ENCODE peak calls at places on chromosomes 11 and 22, in five cellular contexts. One of them, this sample, is unnamed.

GRCh38 chr11:111162306-111162705 is 83.2 kb upstream of the POU2AF2 start:
- DNase-seq in body of pancreas: no peak
- DNase-seq in astrocyte: peak; percentile 32
- DNase-seq in upper lobe of left lung: no peak
- DNase-seq in CD8-positive, alpha-beta memory T cell: no peak
- DNase-seq in this sample: no peak

GRCh38 chr11:6554828-6555706 is 48.3 kb downstream of the RRP8 start:
- DNase-seq in astrocyte: no peak
- DNase-seq in upper lobe of left lung: no peak
- DNase-seq in CD8-positive, alpha-beta memory T cell: no peak
- DNase-seq in body of pancreas: no peak
- DNase-seq in this sample: no peak

GRCh38 chr11:45278721-45279120 is 7.4 kb downstream of the SYT13 start:
- DNase-seq in upper lobe of left lung: no peak
- DNase-seq in CD8-positive, alpha-beta memory T cell: no peak
- DNase-seq in astrocyte: no peak
- DNase-seq in body of pancreas: no peak
- DNase-seq in this sample: no peak

GRCh38 chr11:10379871-10380568 is 75.0 kb upstream of the AMPD3 start:
- DNase-seq in CD8-positive, alpha-beta memory T cell: no peak
- DNase-seq in upper lobe of left lung: no peak
- DNase-seq in astrocyte: no peak
- DNase-seq in body of pancreas: no peak
- DNase-seq in this sample: no peak

GRCh38 chr11:76323804-76324203 is 57.1 kb downstream of the THAP12 start:
- DNase-seq in CD8-positive, alpha-beta memory T cell: no peak
- DNase-seq in body of pancreas: no peak
- DNase-seq in astrocyte: no peak
- DNase-seq in upper lobe of left lung: no peak
- DNase-seq in this sample: no peak

GRCh38 chr11:73325036-73325981 is 17.2 kb downstream of the ARHGEF17 start:
- DNase-seq in astrocyte: no peak
- DNase-seq in upper lobe of left lung: no peak
- DNase-seq in CD8-positive, alpha-beta memory T cell: no peak
- DNase-seq in body of pancreas: no peak
- DNase-seq in this sample: no peak

GRCh38 chr22:27237342-27237741 is 564.2 kb downstream of the MN1 start:
- DNase-seq in upper lobe of left lung: no peak
- DNase-seq in CD8-positive, alpha-beta memory T cell: no peak
- DNase-seq in astrocyte: no peak
- DNase-seq in body of pancreas: no peak
- DNase-seq in this sample: no peak

GRCh38 chr11:7646866-7647265 is 26.4 kb downstream of the CYB5R2 start:
- DNase-seq in astrocyte: no peak
- DNase-seq in CD8-positive, alpha-beta memory T cell: no peak
- DNase-seq in upper lobe of left lung: no peak
- DNase-seq in body of pancreas: no peak
- DNase-seq in this sample: no peak

GRCh38 chr11:3052109-3052479 is 5.1 kb downstream of the CARS1 start:
- DNase-seq in CD8-positive, alpha-beta memory T cell: no peak
- DNase-seq in astrocyte: no peak
- DNase-seq in body of pancreas: no peak
- DNase-seq in upper lobe of left lung: no peak
- DNase-seq in this sample: no peak

GRCh38 chr11:72833792-72834501 is 19.7 kb downstream of the ATG16L2 start:
- DNase-seq in upper lobe of left lung: no peak
- DNase-seq in body of pancreas: no peak
- DNase-seq in astrocyte: no peak
- DNase-seq in CD8-positive, alpha-beta memory T cell: no peak
- DNase-seq in this sample: no peak

GRCh38 chr22:40426671-40427070 is 56.3 kb downstream of the SGSM3 start:
- DNase-seq in astrocyte: peak; percentile 84
- DNase-seq in CD8-positive, alpha-beta memory T cell: no peak
- DNase-seq in upper lobe of left lung: no peak
- DNase-seq in body of pancreas: no peak
- DNase-seq in this sample: no peak

GRCh38 chr11:127003260-127003981 is 2.9 kb upstream of the KIRREL3 start:
- DNase-seq in body of pancreas: peak; percentile 28
- DNase-seq in upper lobe of left lung: no peak
- DNase-seq in astrocyte: peak; percentile 56
- DNase-seq in CD8-positive, alpha-beta memory T cell: no peak
- DNase-seq in this sample: peak; percentile 59

GRCh38 chr11:27041141-27041869 is 690 bp downstream of the BBOX1 start:
- DNase-seq in astrocyte: no peak
- DNase-seq in upper lobe of left lung: no peak
- DNase-seq in body of pancreas: no peak
- DNase-seq in CD8-positive, alpha-beta memory T cell: no peak
- DNase-seq in this sample: no peak

GRCh38 chr11:66891849-66892660 is 35.2 kb downstream of the LRFN4 start:
- DNase-seq in body of pancreas: peak; percentile 63
- DNase-seq in CD8-positive, alpha-beta memory T cell: no peak
- DNase-seq in astrocyte: peak; percentile 93
- DNase-seq in upper lobe of left lung: peak; percentile 32
- DNase-seq in this sample: peak; percentile 89

GRCh38 chr11:16154715-16155396 is 201.5 kb downstream of the SOX6 start:
- DNase-seq in astrocyte: peak; percentile 48
- DNase-seq in upper lobe of left lung: peak; percentile 37
- DNase-seq in CD8-positive, alpha-beta memory T cell: no peak
- DNase-seq in body of pancreas: peak; percentile 56
- DNase-seq in this sample: no peak

GRCh38 chr22:31743871-31744270 is 6.1 kb downstream of the PRR14L start:
- DNase-seq in CD8-positive, alpha-beta memory T cell: no peak
- DNase-seq in astrocyte: no peak
- DNase-seq in upper lobe of left lung: no peak
- DNase-seq in body of pancreas: no peak
- DNase-seq in this sample: no peak

GRCh38 chr11:58688779-58689503 is 42.8 kb downstream of the GLYAT start:
- DNase-seq in astrocyte: no peak
- DNase-seq in upper lobe of left lung: no peak
- DNase-seq in body of pancreas: no peak
- DNase-seq in CD8-positive, alpha-beta memory T cell: no peak
- DNase-seq in this sample: peak; percentile 6

GRCh38 chr11:37942081-37942480 is 1344.0 kb upstream of the RAG2 start:
- DNase-seq in CD8-positive, alpha-beta memory T cell: no peak
- DNase-seq in astrocyte: peak; percentile 3
- DNase-seq in body of pancreas: no peak
- DNase-seq in upper lobe of left lung: no peak
- DNase-seq in this sample: no peak

GRCh38 chr11:441043-441417 is 781 bp downstream of the ANO9 start:
- DNase-seq in astrocyte: no peak
- DNase-seq in CD8-positive, alpha-beta memory T cell: no peak
- DNase-seq in body of pancreas: no peak
- DNase-seq in upper lobe of left lung: no peak
- DNase-seq in this sample: no peak
- H3K4me3 ChIP-seq in astrocyte: no peak overlapping the region
- H3K4me3 ChIP-seq in CD8-positive, alpha-beta memory T cell: peak overlapping the region; percentile 50
- H3K4me3 ChIP-seq in body of pancreas: peak overlapping the region; percentile 49
- H3K4me3 ChIP-seq in upper lobe of left lung: peak overlapping the region; percentile 39
- H3K4me3 ChIP-seq in this sample: no peak overlapping the region

DNA sequence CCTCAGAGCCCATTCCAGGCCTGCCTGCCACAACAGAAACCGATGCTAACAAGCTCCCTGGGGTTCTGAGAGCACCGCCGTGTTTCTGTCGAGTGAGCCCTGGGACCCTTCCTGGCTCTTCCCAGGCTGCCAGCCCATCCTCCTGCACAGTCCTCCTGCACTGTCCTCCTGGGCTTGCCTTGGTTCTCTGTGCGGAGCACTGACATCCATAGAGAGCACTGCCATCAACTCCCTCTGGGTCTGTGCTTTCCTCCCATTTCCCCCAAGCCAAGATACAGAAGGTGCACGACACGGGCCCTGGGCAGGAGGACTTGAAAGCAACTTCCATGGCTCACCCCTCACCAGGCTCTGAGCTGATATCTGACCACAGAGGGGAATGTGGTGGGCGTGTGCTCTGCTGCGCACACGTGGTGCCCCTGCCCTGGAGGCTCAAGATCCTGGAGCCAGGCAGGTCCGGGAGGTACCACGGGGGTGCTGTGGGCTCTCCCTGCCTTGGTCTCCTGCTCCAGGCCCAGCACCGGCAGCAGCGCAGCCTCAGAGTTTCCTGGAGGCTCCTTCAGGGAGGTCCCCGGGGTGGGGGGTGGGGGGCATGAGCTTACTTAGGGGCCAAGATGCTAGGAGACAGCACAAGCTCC is 304.2 kb downstream of the BRD1 start:
- DNase-seq in astrocyte: no peak
- DNase-seq in CD8-positive, alpha-beta memory T cell: no peak
- DNase-seq in upper lobe of left lung: no peak
- DNase-seq in body of pancreas: no peak
- DNase-seq in this sample: no peak
- H3K9me3 ChIP-seq in astrocyte: peaks cover 5% of the 10 kb centered on the region
- H3K9me3 ChIP-seq in CD8-positive, alpha-beta memory T cell: no peaks in the 10 kb centered on the region
- H3K9me3 ChIP-seq in upper lobe of left lung: peaks cover 5% of the 10 kb centered on the region
- H3K9me3 ChIP-seq in body of pancreas: no peaks in the 10 kb centered on the region
- H3K9me3 ChIP-seq in this sample: no peaks in the 10 kb centered on the region

DNA sequence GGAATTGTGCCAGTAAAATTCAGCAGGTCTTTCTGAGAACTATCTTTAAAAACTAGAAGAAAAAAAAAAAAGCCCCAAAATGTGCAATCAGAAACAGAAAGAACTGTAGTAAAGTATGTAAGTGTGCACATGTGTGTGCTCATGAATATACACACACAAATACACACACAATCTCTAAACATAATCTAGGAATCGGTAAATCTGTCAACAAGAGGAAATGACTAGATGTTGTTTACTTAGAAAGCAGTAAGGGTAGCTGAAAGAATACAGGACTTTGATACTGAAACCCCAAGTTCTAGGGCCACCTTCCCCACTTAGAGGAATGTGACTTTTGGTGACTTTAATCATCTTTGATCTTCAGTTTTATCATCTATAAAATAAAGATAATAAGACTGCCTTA is 13.2 kb downstream of the UEVLD start:
- DNase-seq in upper lobe of left lung: no peak
- DNase-seq in body of pancreas: no peak
- DNase-seq in astrocyte: no peak
- DNase-seq in CD8-positive, alpha-beta memory T cell: no peak
- DNase-seq in this sample: no peak
- H3K36me3 ChIP-seq in upper lobe of left lung: peaks cover 71% of the 10 kb centered on the region
- H3K36me3 ChIP-seq in body of pancreas: peaks cover 3% of the 10 kb centered on the region
- H3K36me3 ChIP-seq in astrocyte: peaks cover 22% of the 10 kb centered on the region
- H3K36me3 ChIP-seq in CD8-positive, alpha-beta memory T cell: no peaks in the 10 kb centered on the region
- H3K36me3 ChIP-seq in this sample: no peaks in the 10 kb centered on the region

DNA sequence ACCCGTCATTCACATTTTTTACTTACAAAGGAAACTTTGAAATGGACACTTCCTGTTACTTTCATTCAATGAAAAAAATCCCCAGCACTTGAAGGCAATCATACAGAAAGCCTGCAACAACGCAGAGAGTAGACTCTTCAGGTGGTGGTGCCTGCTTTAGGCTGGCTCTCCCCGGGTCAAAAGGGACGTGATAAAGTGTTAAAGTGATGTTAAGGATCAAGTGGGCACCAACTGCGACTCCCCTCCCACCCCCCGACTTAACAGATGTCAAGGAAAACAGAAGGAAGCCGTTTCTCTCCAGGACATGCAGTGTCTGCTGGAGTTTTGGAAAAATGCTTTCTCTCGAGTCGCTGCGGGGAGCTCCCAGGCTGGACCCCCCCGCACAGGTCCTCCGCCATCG is 414 bp upstream of the PNPLA3 start:
- DNase-seq in body of pancreas: peak; percentile 11
- DNase-seq in astrocyte: no peak
- DNase-seq in CD8-positive, alpha-beta memory T cell: no peak
- DNase-seq in upper lobe of left lung: no peak
- DNase-seq in this sample: no peak
- H3K4me3 ChIP-seq in body of pancreas: no peak overlapping the region
- H3K4me3 ChIP-seq in astrocyte: peak overlapping the region; percentile 7
- H3K4me3 ChIP-seq in CD8-positive, alpha-beta memory T cell: peak overlapping the region; percentile 29
- H3K4me3 ChIP-seq in upper lobe of left lung: peak overlapping the region; percentile 58
- H3K4me3 ChIP-seq in this sample: peak overlapping the region; percentile 83

DNA sequence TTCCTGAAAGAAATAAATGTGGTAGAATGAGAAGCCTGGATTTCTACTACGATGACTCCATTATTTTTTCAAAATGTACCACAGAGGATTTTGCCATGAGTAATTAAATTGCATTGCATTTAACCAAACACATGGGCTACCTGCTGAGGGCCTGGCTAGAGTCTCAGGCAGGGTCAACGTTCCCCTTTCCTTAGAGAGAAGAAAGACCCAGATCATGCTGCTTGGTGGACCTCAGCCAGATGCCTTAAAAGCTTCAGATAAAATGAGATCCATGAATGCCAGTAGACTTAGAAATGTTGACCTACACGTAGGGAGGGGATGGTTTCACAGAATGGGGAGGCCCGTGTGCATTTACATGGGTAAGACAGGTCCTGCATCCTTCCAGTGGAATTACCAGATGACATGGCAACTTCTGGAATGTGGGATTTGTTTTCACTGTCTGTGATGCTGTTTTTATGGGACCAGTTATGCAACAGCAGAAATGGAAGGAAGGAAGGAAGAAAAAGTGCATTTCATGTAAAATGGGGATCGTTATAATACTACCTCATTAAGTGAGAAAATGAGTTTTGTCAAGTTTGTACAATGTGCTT is 1069.4 kb downstream of the NTM start:
- DNase-seq in body of pancreas: no peak
- DNase-seq in upper lobe of left lung: no peak
- DNase-seq in CD8-positive, alpha-beta memory T cell: no peak
- DNase-seq in astrocyte: peak; percentile 30
- DNase-seq in this sample: no peak
- H3K9me3 ChIP-seq in body of pancreas: no peaks in the 10 kb centered on the region
- H3K9me3 ChIP-seq in upper lobe of left lung: no peaks in the 10 kb centered on the region
- H3K9me3 ChIP-seq in CD8-positive, alpha-beta memory T cell: no peaks in the 10 kb centered on the region
- H3K9me3 ChIP-seq in astrocyte: no peaks in the 10 kb centered on the region
- H3K9me3 ChIP-seq in this sample: no peaks in the 10 kb centered on the region